ENCODE peak calls at places on chromosomes 12 and 14, in seven cellular contexts. K is neural crest cell; A is WTC11; P is kidney epithelial cell; G is Caki2; U is stimulated activated naive CD8-positive, alpha-beta T cell treated with anti-CD3 and anti-CD28 coated beads, Interleukin-15, amount 100 ng/mL, for 72 hours; N is dermis blood vessel endothelial cell. Y is an unnamed sample.

GRCh38 chr12:46154221-46154975 is 114.4 kb downstream of the SLC38A1 start:
- DNase-seq in K (no peak), A (no peak), P (peak; percentile 19), G (peak; percentile 36), U (no peak), N (peak; percentile 56), Y (no peak)

GRCh38 chr12:89756638-89757321 is 48.1 kb upstream of the ATP2B1 start:
- DNase-seq in K (no peak), A (no peak), P (peak; percentile 87), G (peak; percentile 85), U (peak; percentile 43), N (peak; percentile 37), Y (no peak)

GRCh38 chr12:5083955-5084849 is 40.5 kb downstream of the KCNA5 start:
- DNase-seq in K (peak; percentile 65), A (no peak), P (peak; percentile 26), G (peak; percentile 84), U (no peak), N (peak; percentile 72), Y (peak; percentile 52)

GRCh38 chr12:64825143-64826011 is 930 bp downstream of the TBC1D30 start:
- DNase-seq in K (no peak), A (peak; percentile 25), P (no peak), G (no peak), U (peak; percentile 29), N (peak; percentile 2), Y (no peak)

GRCh38 chr14:23623962-23624361 is 12.2 kb upstream of the DHRS2 start:
- DNase-seq in K (no peak), A (no peak), P (no peak), G (no peak), U (no peak), N (no peak), Y (no peak)

GRCh38 chr12:66247741-66248140 is 54.6 kb upstream of the HELB start:
- DNase-seq in K (no peak), A (no peak), P (no peak), G (no peak), U (no peak), N (no peak), Y (no peak)

GRCh38 chr12:58254463-58254862 is 313.1 kb downstream of the ATP23 start:
- DNase-seq in K (no peak), A (no peak), P (no peak), G (no peak), U (no peak), N (no peak), Y (no peak)

GRCh38 chr14:101862177-101862576 is 100.7 kb downstream of the PPP2R5C start:
- DNase-seq in K (no peak), A (no peak), P (no peak), G (peak; percentile 43), U (no peak), N (no peak), Y (no peak)

GRCh38 chr12:70467908-70468733 is 102.0 kb downstream of the KCNMB4 start:
- DNase-seq in K (no peak), A (peak; percentile 11), P (no peak), G (no peak), U (no peak), N (no peak), Y (no peak)

GRCh38 chr12:131950182-131950913 is 606 bp downstream of the EP400 start:
- DNase-seq in K (peak; percentile 14), A (no peak), P (no peak), G (peak; percentile 15), U (peak; percentile 42), N (peak; percentile 38), Y (no peak)

GRCh38 chr14:69055125-69055524 is 76.0 kb upstream of the ACTN1 start:
- DNase-seq in K (no peak), A (no peak), P (peak; percentile 91), G (peak; percentile 84), U (no peak), N (peak; percentile 96), Y (no peak)

GRCh38 chr14:94936901-94937321 is 167.0 kb upstream of the GSC start:
- DNase-seq in K (no peak), A (no peak), P (no peak), G (no peak), U (no peak), N (no peak), Y (no peak)

GRCh38 chr14:37830271-37830670 is 234.8 kb downstream of the TTC6 start:
- DNase-seq in K (no peak), A (no peak), P (no peak), G (no peak), U (no peak), N (no peak), Y (no peak)

GRCh38 chr14:29865299-29865698 is 62.3 kb downstream of the PRKD1 start:
- DNase-seq in K (no peak), A (no peak), P (no peak), G (peak; percentile 6), U (no peak), N (peak; percentile 8), Y (no peak)

GRCh38 chr12:120100630-120101029 is 15.9 kb downstream of the RAB35 start:
- DNase-seq in K (no peak), A (no peak), P (no peak), G (no peak), U (no peak), N (peak; percentile 64), Y (peak; percentile 29)

GRCh38 chr12:67471810-67472209 is 176.7 kb upstream of the DYRK2 start:
- DNase-seq in K (no peak), A (no peak), P (no peak), G (no peak), U (no peak), N (no peak), Y (no peak)

GRCh38 chr12:129160282-129160681 is 307.0 kb downstream of the GLT1D1 start:
- DNase-seq in K (no peak), A (no peak), P (no peak), G (no peak), U (no peak), N (no peak), Y (no peak)

GRCh38 chr12:76623929-76624328 is 64.4 kb upstream of the OSBPL8 start:
- DNase-seq in K (no peak), A (no peak), P (peak; percentile 5), G (peak; percentile 61), U (no peak), N (peak; percentile 35), Y (peak; percentile 42)

GRCh38 chr12:109111775-109112491 is 4.5 kb upstream of the ACACB start:
- DNase-seq in K (peak; percentile 61), A (peak; percentile 57), P (no peak), G (peak; percentile 52), U (peak; percentile 45), N (peak; percentile 78), Y (peak; percentile 65)

GRCh38 chr12:4325984-4326383 is 5.0 kb downstream of the TIGAR start:
- DNase-seq in K (no peak), A (no peak), P (no peak), G (no peak), U (no peak), N (no peak), Y (no peak)

GRCh38 chr12:48045061-48045846 is 41.0 kb upstream of the COL2A1 start:
- DNase-seq in K (no peak), A (no peak), P (no peak), G (no peak), U (no peak), N (no peak), Y (no peak)

GRCh38 chr12:13851828-13852227 is 129.6 kb downstream of the GRIN2B start:
- DNase-seq in K (peak; percentile 40), A (peak; percentile 62), P (no peak), G (no peak), U (no peak), N (no peak), Y (no peak)

GRCh38 chr14:101357038-101357437 is 204.3 kb upstream of the DIO3 start:
- DNase-seq in K (no peak), A (no peak), P (no peak), G (no peak), U (no peak), N (no peak), Y (no peak)

GRCh38 chr12:2804390-2805145 is 7.9 kb upstream of the ITFG2 start:
- DNase-seq in K (no peak), A (no peak), P (no peak), G (peak; percentile 83), U (no peak), N (peak; percentile 34), Y (peak; percentile 29)

GRCh38 chr14:75295061-75295461 is 16.4 kb downstream of the FOS start:
- DNase-seq in K (peak; percentile 18), A (peak; percentile 50), P (no peak), G (no peak), U (no peak), N (peak; percentile 74), Y (peak; percentile 52)

GRCh38 chr12:58648151-58648550 is 272.2 kb downstream of the LRIG3 start:
- DNase-seq in K (no peak), A (no peak), P (no peak), G (no peak), U (no peak), N (no peak), Y (no peak)

GRCh38 chr14:56686416-56686815 is 106.8 kb downstream of the TMEM260 start:
- DNase-seq in K (no peak), A (peak; percentile 61), P (no peak), G (peak; percentile 7), U (no peak), N (no peak), Y (no peak)

GRCh38 chr14:54652188-54652889 is 85.4 kb downstream of the SAMD4A start:
- DNase-seq in K (no peak), A (peak; percentile 59), P (peak; percentile 99), G (peak; percentile 89), U (no peak), N (peak; percentile 99), Y (peak; percentile 97)

GRCh38 chr14:100428727-100429126 is 105.6 kb downstream of the SLC25A47 start:
- DNase-seq in K (no peak), A (no peak), P (no peak), G (peak; percentile 42), U (no peak), N (peak; percentile 8), Y (no peak)

GRCh38 chr12:93061414-93062099 is 132.5 kb upstream of the EEA1 start:
- DNase-seq in K (no peak), A (no peak), P (no peak), G (no peak), U (no peak), N (peak; percentile 12), Y (no peak)

GRCh38 chr12:123397400-123397799 is 13.5 kb downstream of the KMT5A start:
- DNase-seq in K (no peak), A (no peak), P (no peak), G (no peak), U (no peak), N (no peak), Y (no peak)

GRCh38 chr12:26471560-26471959 is 276.2 kb downstream of the SSPN start:
- DNase-seq in K (no peak), A (no peak), P (no peak), G (peak; percentile 19), U (peak; percentile 13), N (peak; percentile 3), Y (no peak)